ENCODE peak calls at places on chromosomes 12 and 14, in six cellular contexts. One of them, this sample, is unnamed.

GRCh38 chr12:61397668-61398067 is 862.5 kb upstream of the USP15 start:
- DNase-seq in tibial artery: no peak
- DNase-seq in stimulated activated CD4-positive, alpha-beta T cell treated with anti-CD3 and anti-CD28 coated beads, Interleukin-4, amount 100 ng/mL, for 48 hours: no peak
- DNase-seq in foreskin fibroblast: no peak
- DNase-seq in RCC 7860: no peak
- DNase-seq in brain microvascular endothelial cell: no peak
- DNase-seq in this sample: no peak

GRCh38 chr14:104169765-104170113 is 31.4 kb downstream of the KIF26A start:
- DNase-seq in stimulated activated CD4-positive, alpha-beta T cell treated with anti-CD3 and anti-CD28 coated beads, Interleukin-4, amount 100 ng/mL, for 48 hours: no peak
- DNase-seq in RCC 7860: no peak
- DNase-seq in brain microvascular endothelial cell: no peak
- DNase-seq in foreskin fibroblast: no peak
- DNase-seq in tibial artery: no peak
- DNase-seq in this sample: no peak

GRCh38 chr14:94462219-94462551 is 9.6 kb upstream of the SERPINA11 start:
- DNase-seq in tibial artery: no peak
- DNase-seq in brain microvascular endothelial cell: no peak
- DNase-seq in foreskin fibroblast: no peak
- DNase-seq in RCC 7860: no peak
- DNase-seq in stimulated activated CD4-positive, alpha-beta T cell treated with anti-CD3 and anti-CD28 coated beads, Interleukin-4, amount 100 ng/mL, for 48 hours: no peak
- DNase-seq in this sample: no peak

GRCh38 chr12:89676935-89677334 is 31.7 kb downstream of the ATP2B1 start:
- DNase-seq in stimulated activated CD4-positive, alpha-beta T cell treated with anti-CD3 and anti-CD28 coated beads, Interleukin-4, amount 100 ng/mL, for 48 hours: no peak
- DNase-seq in RCC 7860: no peak
- DNase-seq in foreskin fibroblast: no peak
- DNase-seq in brain microvascular endothelial cell: no peak
- DNase-seq in tibial artery: no peak
- DNase-seq in this sample: no peak

GRCh38 chr12:110244372-110244771 is 36.7 kb upstream of the ATP2A2 start:
- DNase-seq in RCC 7860: no peak
- DNase-seq in brain microvascular endothelial cell: no peak
- DNase-seq in tibial artery: no peak
- DNase-seq in foreskin fibroblast: no peak
- DNase-seq in stimulated activated CD4-positive, alpha-beta T cell treated with anti-CD3 and anti-CD28 coated beads, Interleukin-4, amount 100 ng/mL, for 48 hours: no peak
- DNase-seq in this sample: no peak

GRCh38 chr12:116559080-116559329 is 176 bp upstream of the MAP1LC3B2 start:
- DNase-seq in brain microvascular endothelial cell: no peak
- DNase-seq in tibial artery: no peak
- DNase-seq in stimulated activated CD4-positive, alpha-beta T cell treated with anti-CD3 and anti-CD28 coated beads, Interleukin-4, amount 100 ng/mL, for 48 hours: no peak
- DNase-seq in foreskin fibroblast: no peak
- DNase-seq in RCC 7860: no peak
- DNase-seq in this sample: no peak

GRCh38 chr12:91893476-91893875 is 252.2 kb downstream of the BTG1 start:
- DNase-seq in RCC 7860: no peak
- DNase-seq in tibial artery: no peak
- DNase-seq in foreskin fibroblast: no peak
- DNase-seq in stimulated activated CD4-positive, alpha-beta T cell treated with anti-CD3 and anti-CD28 coated beads, Interleukin-4, amount 100 ng/mL, for 48 hours: no peak
- DNase-seq in brain microvascular endothelial cell: no peak
- DNase-seq in this sample: no peak

GRCh38 chr12:28563286-28563685 is 373.0 kb downstream of the CCDC91 start:
- DNase-seq in stimulated activated CD4-positive, alpha-beta T cell treated with anti-CD3 and anti-CD28 coated beads, Interleukin-4, amount 100 ng/mL, for 48 hours: no peak
- DNase-seq in foreskin fibroblast: peak
- DNase-seq in tibial artery: no peak
- DNase-seq in brain microvascular endothelial cell: no peak
- DNase-seq in RCC 7860: no peak
- DNase-seq in this sample: no peak

GRCh38 chr12:3364226-3364625 is 126.8 kb upstream of the PRMT8 start:
- DNase-seq in foreskin fibroblast: no peak
- DNase-seq in tibial artery: no peak
- DNase-seq in stimulated activated CD4-positive, alpha-beta T cell treated with anti-CD3 and anti-CD28 coated beads, Interleukin-4, amount 100 ng/mL, for 48 hours: no peak
- DNase-seq in RCC 7860: no peak
- DNase-seq in brain microvascular endothelial cell: no peak
- DNase-seq in this sample: no peak

GRCh38 chr14:65287264-65288131 is 125.0 kb upstream of the FUT8 start:
- DNase-seq in brain microvascular endothelial cell: no peak
- DNase-seq in foreskin fibroblast: no peak
- DNase-seq in stimulated activated CD4-positive, alpha-beta T cell treated with anti-CD3 and anti-CD28 coated beads, Interleukin-4, amount 100 ng/mL, for 48 hours: peak
- DNase-seq in tibial artery: no peak
- DNase-seq in RCC 7860: no peak
- DNase-seq in this sample: peak

GRCh38 chr14:20690848-20691640 is 2.5 kb downstream of the ANG start:
- DNase-seq in brain microvascular endothelial cell: peak
- DNase-seq in tibial artery: peak
- DNase-seq in stimulated activated CD4-positive, alpha-beta T cell treated with anti-CD3 and anti-CD28 coated beads, Interleukin-4, amount 100 ng/mL, for 48 hours: no peak
- DNase-seq in foreskin fibroblast: peak
- DNase-seq in RCC 7860: peak
- DNase-seq in this sample: peak

This sample was measured in CD8-positive, alpha-beta T cell.